ENCODE peak calls at places on chromosome 14, in eight cellular contexts. One of them, this sample, is unnamed. For H3K9me2 and H3K36me3, the result is how much of the 10 kb centered on the place peaks cover.

GRCh38 chr14:81990312-81990761 is 456.7 kb upstream of the SEL1L start:
- DNase-seq in PC-3: peak
- DNase-seq in HCT116: peak
- DNase-seq in MM.1S: peak
- DNase-seq in GM23338: peak
- DNase-seq in GM23248: peak
- DNase-seq in OCI-LY7: peak
- DNase-seq in hepatocyte: peak
- DNase-seq in this sample: peak

GRCh38 chr14:95233702-95234241 is 76.4 kb upstream of the DICER1 start:
- DNase-seq in PC-3: no peak
- DNase-seq in HCT116: no peak
- DNase-seq in MM.1S: no peak
- DNase-seq in GM23338: no peak
- DNase-seq in GM23248: no peak
- DNase-seq in OCI-LY7: peak
- DNase-seq in hepatocyte: no peak
- DNase-seq in this sample: no peak

GRCh38 chr14:104826858-104827172 is 25.9 kb downstream of the ZBTB42 start:
- DNase-seq in PC-3: no peak
- DNase-seq in HCT116: no peak
- DNase-seq in MM.1S: no peak
- DNase-seq in GM23338: peak
- DNase-seq in GM23248: no peak
- DNase-seq in OCI-LY7: no peak
- DNase-seq in hepatocyte: no peak
- DNase-seq in this sample: no peak

GRCh38 chr14:89198544-89199329 is 218.3 kb downstream of the FOXN3 start:
- DNase-seq in PC-3: no peak
- DNase-seq in HCT116: no peak
- DNase-seq in MM.1S: no peak
- DNase-seq in GM23338: no peak
- DNase-seq in GM23248: no peak
- DNase-seq in OCI-LY7: no peak
- DNase-seq in hepatocyte: peak
- DNase-seq in this sample: no peak

GRCh38 chr14:61752626-61753025 is 9.6 kb upstream of the SNAPC1 start:
- DNase-seq in PC-3: peak
- DNase-seq in HCT116: no peak
- DNase-seq in MM.1S: no peak
- DNase-seq in GM23338: no peak
- DNase-seq in GM23248: peak
- DNase-seq in OCI-LY7: peak
- DNase-seq in hepatocyte: peak
- DNase-seq in this sample: peak

GRCh38 chr14:104973215-104974145 is 4.7 kb downstream of the AHNAK2 start:
- DNase-seq in PC-3: peak
- DNase-seq in HCT116: peak
- DNase-seq in MM.1S: no peak
- DNase-seq in GM23338: no peak
- DNase-seq in GM23248: peak
- DNase-seq in OCI-LY7: no peak
- DNase-seq in hepatocyte: peak
- DNase-seq in this sample: peak

GRCh38 chr14:89673499-89674225 is 256.6 kb upstream of the FOXN3 start:
- DNase-seq in PC-3: peak
- DNase-seq in HCT116: no peak
- DNase-seq in MM.1S: no peak
- DNase-seq in GM23338: no peak
- DNase-seq in GM23248: peak
- DNase-seq in OCI-LY7: no peak
- DNase-seq in hepatocyte: peak
- DNase-seq in this sample: no peak

GRCh38 chr14:100065161-100065871 is at the start of gene EVL:
- DNase-seq in PC-3: no peak
- DNase-seq in HCT116: no peak
- DNase-seq in MM.1S: peak
- DNase-seq in GM23338: no peak
- DNase-seq in GM23248: no peak
- DNase-seq in OCI-LY7: peak
- DNase-seq in hepatocyte: no peak
- DNase-seq in this sample: no peak

GRCh38 chr14:100867631-100868315 is 35.7 kb downstream of the RTL1 start:
- DNase-seq in PC-3: no peak
- DNase-seq in HCT116: no peak
- DNase-seq in MM.1S: no peak
- DNase-seq in GM23338: no peak
- DNase-seq in GM23248: no peak
- DNase-seq in OCI-LY7: no peak
- DNase-seq in hepatocyte: no peak
- DNase-seq in this sample: no peak

GRCh38 chr14:103748539-103748867 is 32.9 kb downstream of the ZFYVE21 start:
- DNase-seq in PC-3: no peak
- DNase-seq in HCT116: no peak
- DNase-seq in MM.1S: peak
- DNase-seq in GM23338: no peak
- DNase-seq in GM23248: no peak
- DNase-seq in OCI-LY7: peak
- DNase-seq in hepatocyte: no peak
- DNase-seq in this sample: no peak

GRCh38 chr14:104732931-104733681 is 9.1 kb downstream of the ADSS1 start:
- DNase-seq in PC-3: peak
- DNase-seq in HCT116: no peak
- DNase-seq in MM.1S: no peak
- DNase-seq in GM23338: no peak
- DNase-seq in GM23248: no peak
- DNase-seq in OCI-LY7: no peak
- DNase-seq in hepatocyte: no peak
- DNase-seq in this sample: no peak

DNA sequence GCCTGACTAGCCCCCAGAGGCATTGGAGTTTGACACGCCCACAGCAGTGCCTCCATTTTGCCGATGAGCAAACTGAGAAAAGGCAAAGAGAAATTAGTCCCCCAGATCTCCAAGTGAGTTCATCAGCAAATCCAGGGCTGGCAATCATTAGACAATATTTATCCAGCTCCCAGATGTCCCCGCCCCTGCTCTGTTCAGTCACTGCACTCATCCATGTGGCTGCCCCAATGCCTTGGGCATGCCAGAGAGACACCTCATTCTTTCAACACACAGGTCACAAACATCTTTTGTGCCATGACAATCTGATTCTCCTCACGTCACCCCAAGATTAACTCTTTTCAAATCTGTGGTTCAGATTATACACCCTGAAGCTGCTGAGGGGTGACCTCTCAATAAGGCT is 43.5 kb downstream of the DPF3 start:
- DNase-seq in PC-3: peak
- DNase-seq in HCT116: no peak
- DNase-seq in MM.1S: no peak
- DNase-seq in GM23338: no peak
- DNase-seq in GM23248: peak
- DNase-seq in OCI-LY7: no peak
- DNase-seq in hepatocyte: peak
- DNase-seq in this sample: no peak
- H3K9me2 ChIP-seq in PC-3: under half
- H3K9me2 ChIP-seq in HCT116: under half
- H3K9me2 ChIP-seq in MM.1S: under half
- H3K9me2 ChIP-seq in GM23338: under half
- H3K9me2 ChIP-seq in GM23248: under half
- H3K9me2 ChIP-seq in OCI-LY7: under half
- H3K9me2 ChIP-seq in hepatocyte: under half
- H3K9me2 ChIP-seq in this sample: under half

GRCh38 chr14:102039157-102039556 is 47.7 kb downstream of the HSP90AA1 start:
- DNase-seq in PC-3: no peak
- DNase-seq in HCT116: no peak
- DNase-seq in MM.1S: no peak
- DNase-seq in GM23338: no peak
- DNase-seq in GM23248: no peak
- DNase-seq in OCI-LY7: no peak
- DNase-seq in hepatocyte: no peak
- DNase-seq in this sample: no peak

GRCh38 chr14:102035914-102036313 is 50.9 kb downstream of the HSP90AA1 start:
- DNase-seq in PC-3: no peak
- DNase-seq in HCT116: no peak
- DNase-seq in MM.1S: no peak
- DNase-seq in GM23338: no peak
- DNase-seq in GM23248: no peak
- DNase-seq in OCI-LY7: no peak
- DNase-seq in hepatocyte: no peak
- DNase-seq in this sample: no peak

GRCh38 chr14:102042699-102043098 is 44.1 kb downstream of the HSP90AA1 start:
- DNase-seq in PC-3: no peak
- DNase-seq in HCT116: no peak
- DNase-seq in MM.1S: no peak
- DNase-seq in GM23338: no peak
- DNase-seq in GM23248: no peak
- DNase-seq in OCI-LY7: no peak
- DNase-seq in hepatocyte: no peak
- DNase-seq in this sample: no peak

GRCh38 chr14:102043251-102044025 is 43.4 kb downstream of the HSP90AA1 start:
- DNase-seq in PC-3: peak
- DNase-seq in HCT116: no peak
- DNase-seq in MM.1S: no peak
- DNase-seq in GM23338: no peak
- DNase-seq in GM23248: peak
- DNase-seq in OCI-LY7: no peak
- DNase-seq in hepatocyte: no peak
- DNase-seq in this sample: no peak

GRCh38 chr14:102040153-102040552 is 46.7 kb downstream of the HSP90AA1 start:
- DNase-seq in PC-3: no peak
- DNase-seq in HCT116: no peak
- DNase-seq in MM.1S: no peak
- DNase-seq in GM23338: no peak
- DNase-seq in GM23248: no peak
- DNase-seq in OCI-LY7: no peak
- DNase-seq in hepatocyte: no peak
- DNase-seq in this sample: no peak
- H3K36me3 ChIP-seq in PC-3: half or more
- H3K36me3 ChIP-seq in HCT116: half or more
- H3K36me3 ChIP-seq in MM.1S: under half
- H3K36me3 ChIP-seq in GM23338: half or more
- H3K36me3 ChIP-seq in GM23248: half or more
- H3K36me3 ChIP-seq in OCI-LY7: half or more
- H3K36me3 ChIP-seq in hepatocyte: under half
- H3K36me3 ChIP-seq in this sample: half or more

GRCh38 chr14:92601757-92602417 is 88.3 kb downstream of the RIN3 start:
- DNase-seq in PC-3: no peak
- DNase-seq in HCT116: no peak
- DNase-seq in MM.1S: no peak
- DNase-seq in GM23338: no peak
- DNase-seq in GM23248: no peak
- DNase-seq in OCI-LY7: no peak
- DNase-seq in hepatocyte: no peak
- DNase-seq in this sample: no peak
- H3K9me2 ChIP-seq in PC-3: under half
- H3K9me2 ChIP-seq in HCT116: under half
- H3K9me2 ChIP-seq in MM.1S: under half
- H3K9me2 ChIP-seq in GM23338: under half
- H3K9me2 ChIP-seq in GM23248: under half
- H3K9me2 ChIP-seq in OCI-LY7: under half
- H3K9me2 ChIP-seq in hepatocyte: under half
- H3K9me2 ChIP-seq in this sample: under half

GRCh38 chr14:67695394-67695949 is at the start of gene RDH11:
- DNase-seq in PC-3: peak
- DNase-seq in HCT116: peak
- DNase-seq in MM.1S: peak
- DNase-seq in GM23338: peak
- DNase-seq in GM23248: peak
- DNase-seq in OCI-LY7: peak
- DNase-seq in hepatocyte: peak
- DNase-seq in this sample: peak

GRCh38 chr14:67694791-67695393 is 672 bp downstream of the RDH11 start:
- DNase-seq in PC-3: peak
- DNase-seq in HCT116: peak
- DNase-seq in MM.1S: peak
- DNase-seq in GM23338: peak
- DNase-seq in GM23248: peak
- DNase-seq in OCI-LY7: peak
- DNase-seq in hepatocyte: peak
- DNase-seq in this sample: peak

GRCh38 chr14:67690011-67690410 is 5.6 kb downstream of the RDH11 start:
- DNase-seq in PC-3: no peak
- DNase-seq in HCT116: no peak
- DNase-seq in MM.1S: no peak
- DNase-seq in GM23338: no peak
- DNase-seq in GM23248: no peak
- DNase-seq in OCI-LY7: no peak
- DNase-seq in hepatocyte: no peak
- DNase-seq in this sample: no peak
- H3K36me3 ChIP-seq in PC-3: half or more
- H3K36me3 ChIP-seq in HCT116: half or more
- H3K36me3 ChIP-seq in MM.1S: under half
- H3K36me3 ChIP-seq in GM23338: half or more
- H3K36me3 ChIP-seq in GM23248: under half
- H3K36me3 ChIP-seq in OCI-LY7: half or more
- H3K36me3 ChIP-seq in hepatocyte: under half
- H3K36me3 ChIP-seq in this sample: half or more

DNA sequence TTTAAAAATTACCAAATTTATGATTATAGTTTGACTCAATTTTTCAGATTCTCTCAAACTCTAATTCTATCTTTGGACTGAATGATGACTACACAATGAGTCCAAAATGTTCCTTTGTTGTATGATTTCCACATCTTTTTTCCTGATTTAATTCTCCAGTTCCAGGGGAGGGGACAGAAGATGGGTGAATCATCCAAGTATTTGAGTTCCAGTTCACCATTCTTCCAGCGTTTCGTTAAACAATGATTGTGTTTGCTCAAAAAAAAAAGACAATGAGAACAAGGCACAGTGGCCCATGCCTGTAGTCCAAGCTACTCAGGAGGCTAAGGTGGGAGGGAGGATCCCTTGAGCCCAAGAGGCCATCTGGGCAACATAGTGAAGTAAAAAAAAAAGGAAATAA is 23.8 kb downstream of the BAZ1A start:
- DNase-seq in PC-3: peak
- DNase-seq in HCT116: no peak
- DNase-seq in MM.1S: no peak
- DNase-seq in GM23338: no peak
- DNase-seq in GM23248: peak
- DNase-seq in OCI-LY7: no peak
- DNase-seq in hepatocyte: no peak
- DNase-seq in this sample: no peak
- H3K9me2 ChIP-seq in PC-3: under half
- H3K9me2 ChIP-seq in HCT116: under half
- H3K9me2 ChIP-seq in MM.1S: under half
- H3K9me2 ChIP-seq in GM23338: under half
- H3K9me2 ChIP-seq in GM23248: under half
- H3K9me2 ChIP-seq in OCI-LY7: under half
- H3K9me2 ChIP-seq in hepatocyte: under half
- H3K9me2 ChIP-seq in this sample: under half

DNA sequence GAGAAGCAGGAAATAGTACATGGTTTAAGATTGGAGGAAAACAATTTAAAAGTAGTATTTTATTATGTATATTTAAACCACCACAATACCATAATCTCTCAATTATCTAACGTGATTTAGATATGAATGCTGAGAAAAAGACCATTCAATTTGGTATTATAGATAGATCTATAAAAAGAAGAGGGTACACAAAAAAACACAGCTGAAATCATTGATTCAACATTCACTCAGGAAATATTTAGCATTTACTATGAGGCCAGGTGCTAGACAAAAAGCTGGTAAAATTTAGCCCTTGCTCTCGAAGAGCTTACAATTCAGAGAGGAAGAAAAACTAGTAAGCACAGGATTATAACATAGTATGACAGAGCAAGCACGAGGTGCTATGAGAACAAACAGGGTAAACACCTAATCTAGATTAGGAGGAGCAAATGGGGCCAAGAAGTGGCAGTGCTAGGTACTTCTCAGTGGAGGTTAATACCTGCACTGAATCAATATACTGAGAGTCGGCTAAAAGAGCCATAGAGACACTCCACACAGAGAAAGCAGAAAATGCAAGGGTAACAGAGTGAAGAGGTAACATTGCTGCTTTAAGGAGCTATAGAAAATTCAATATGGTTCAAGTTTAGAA is 27.6 kb downstream of the TRIP11 start:
- DNase-seq in PC-3: no peak
- DNase-seq in HCT116: no peak
- DNase-seq in MM.1S: no peak
- DNase-seq in GM23338: no peak
- DNase-seq in GM23248: no peak
- DNase-seq in OCI-LY7: no peak
- DNase-seq in hepatocyte: no peak
- DNase-seq in this sample: no peak
- H3K36me3 ChIP-seq in PC-3: under half
- H3K36me3 ChIP-seq in HCT116: under half
- H3K36me3 ChIP-seq in MM.1S: under half
- H3K36me3 ChIP-seq in GM23338: under half
- H3K36me3 ChIP-seq in GM23248: under half
- H3K36me3 ChIP-seq in OCI-LY7: half or more
- H3K36me3 ChIP-seq in hepatocyte: under half
- H3K36me3 ChIP-seq in this sample: under half